ENCODE peak calls at places on chromosome 5, in nine cellular contexts. X, H, U, F, P, B, V, S and G are unnamed samples.

GRCh38 chr5:150397749-150398431 is 14.8 kb downstream of the CD74 start:
- DNase-seq in X (no peak), H (no peak), U (no peak), F (no peak), P (no peak), B (no peak), V (no peak), S (no peak), G (no peak)

GRCh38 chr5:164600166-164600715 is 1094.8 kb downstream of the MAT2B start:
- DNase-seq in X (no peak), H (no peak), U (no peak), F (no peak), P (no peak), B (no peak), V (no peak), S (peak; percentile 27), G (no peak)

GRCh38 chr5:136446565-136446964 is 81.2 kb upstream of the TRPC7 start:
- DNase-seq in X (no peak), H (no peak), U (no peak), F (no peak), P (peak; percentile 3), B (no peak), V (no peak), S (no peak), G (no peak)

GRCh38 chr5:62326702-62327101 is 20.7 kb downstream of the KIF2A start:
- DNase-seq in X (no peak), H (no peak), U (no peak), F (no peak), P (no peak), B (no peak), V (no peak), S (no peak), G (no peak)

GRCh38 chr5:142846402-142846801 is 76.2 kb downstream of the ARHGAP26 start:
- DNase-seq in X (no peak), H (no peak), U (no peak), F (no peak), P (no peak), B (no peak), V (no peak), S (no peak), G (no peak)

GRCh38 chr5:116830079-116830478 is 255.5 kb upstream of the SEMA6A start:
- DNase-seq in X (no peak), H (no peak), U (no peak), F (no peak), P (no peak), B (no peak), V (no peak), S (no peak), G (no peak)

GRCh38 chr5:35926389-35927051 is 11.9 kb downstream of the CAPSL start:
- DNase-seq in X (peak; percentile 23), H (peak; percentile 61), U (peak; percentile 64), F (peak; percentile 58), P (peak; percentile 73), B (peak; percentile 65), V (no peak), S (peak; percentile 63), G (peak; percentile 42)

GRCh38 chr5:132687995-132688394 is 14.2 kb downstream of the IL4 start:
- DNase-seq in X (no peak), H (peak; percentile 33), U (no peak), F (no peak), P (no peak), B (no peak), V (no peak), S (no peak), G (no peak)

GRCh38 chr5:74130141-74130897 is 504.3 kb downstream of the ARHGEF28 start:
- DNase-seq in X (no peak), H (no peak), U (no peak), F (no peak), P (peak; percentile 100), B (no peak), V (no peak), S (no peak), G (no peak)

GRCh38 chr5:179679014-179679674 is 1.7 kb downstream of the CBY3 start:
- DNase-seq in X (peak; percentile 59), H (peak; percentile 52), U (no peak), F (peak; percentile 67), P (peak; percentile 49), B (no peak), V (peak; percentile 76), S (peak; percentile 66), G (peak; percentile 58)

GRCh38 chr5:93850311-93850710 is 108.9 kb upstream of the POU5F2 start:
- DNase-seq in X (no peak), H (no peak), U (no peak), F (no peak), P (peak; percentile 52), B (no peak), V (no peak), S (no peak), G (no peak)

GRCh38 chr5:181217111-181217804 is 5.8 kb upstream of the TRIM41 start:
- DNase-seq in X (no peak), H (peak; percentile 46), U (peak; percentile 67), F (peak; percentile 44), P (no peak), B (peak; percentile 41), V (peak; percentile 86), S (peak; percentile 57), G (no peak)

GRCh38 chr5:121087560-121087959 is 623.5 kb downstream of the PRR16 start:
- DNase-seq in X (no peak), H (no peak), U (no peak), F (no peak), P (no peak), B (no peak), V (no peak), S (no peak), G (no peak)

GRCh38 chr5:135308245-135308644 is 90.8 kb downstream of the MACROH2A1 start:
- DNase-seq in X (no peak), H (no peak), U (no peak), F (no peak), P (no peak), B (peak; percentile 24), V (peak; percentile 23), S (peak; percentile 7), G (no peak)

GRCh38 chr5:157561105-157561504 is 14.5 kb downstream of the ADAM19 start:
- DNase-seq in X (no peak), H (no peak), U (no peak), F (no peak), P (no peak), B (no peak), V (no peak), S (no peak), G (no peak)

GRCh38 chr5:36692791-36693763 is 86.7 kb downstream of the SLC1A3 start:
- DNase-seq in X (peak; percentile 43), H (peak; percentile 32), U (peak; percentile 76), F (peak; percentile 17), P (peak; percentile 19), B (peak; percentile 83), V (peak; percentile 78), S (peak; percentile 77), G (peak; percentile 66)

GRCh38 chr5:34687269-34688011 is 31.3 kb downstream of the RAI14 start:
- DNase-seq in X (peak; percentile 12), H (no peak), U (peak; percentile 24), F (no peak), P (no peak), B (no peak), V (no peak), S (peak; percentile 91), G (no peak)

GRCh38 chr5:175710361-175710760 is 52.5 kb downstream of the HRH2 start:
- DNase-seq in X (no peak), H (no peak), U (no peak), F (no peak), P (no peak), B (no peak), V (peak; percentile 55), S (no peak), G (no peak)

GRCh38 chr5:180642181-180643140 is 6.9 kb downstream of the FLT4 start:
- DNase-seq in X (no peak), H (no peak), U (no peak), F (no peak), P (no peak), B (no peak), V (no peak), S (no peak), G (no peak)

GRCh38 chr5:168006473-168007130 is 284.8 kb upstream of the WWC1 start:
- DNase-seq in X (no peak), H (no peak), U (no peak), F (no peak), P (no peak), B (no peak), V (no peak), S (no peak), G (no peak)

GRCh38 chr5:79971156-79971555 is 19.9 kb downstream of the MTX3 start:
- DNase-seq in X (no peak), H (no peak), U (no peak), F (no peak), P (no peak), B (peak; percentile 42), V (no peak), S (peak; percentile 59), G (no peak)

GRCh38 chr5:126970517-126971017 is 59.8 kb downstream of the MARCHF3 start:
- DNase-seq in X (no peak), H (no peak), U (no peak), F (no peak), P (peak; percentile 23), B (peak; percentile 64), V (no peak), S (peak; percentile 77), G (no peak)

GRCh38 chr5:132776077-132776931 is 735 bp downstream of the SEPTIN8 start:
- DNase-seq in X (peak; percentile 24), H (no peak), U (peak; percentile 43), F (no peak), P (peak; percentile 84), B (no peak), V (peak; percentile 63), S (no peak), G (peak; percentile 23)

GRCh38 chr5:139903805-139904565 is 108.4 kb downstream of the PSD2 start:
- DNase-seq in X (no peak), H (no peak), U (peak; percentile 18), F (no peak), P (peak; percentile 71), B (peak; percentile 44), V (no peak), S (no peak), G (peak; percentile 28)

GRCh38 chr5:146745937-146746577 is 132.5 kb downstream of the PPP2R2B start:
- DNase-seq in X (no peak), H (no peak), U (no peak), F (no peak), P (peak; percentile 94), B (no peak), V (no peak), S (no peak), G (no peak)

GRCh38 chr5:33964132-33964531 is 20.4 kb downstream of the SLC45A2 start:
- DNase-seq in X (no peak), H (no peak), U (no peak), F (no peak), P (no peak), B (no peak), V (no peak), S (no peak), G (no peak)

GRCh38 chr5:95822038-95822407 is 503 bp downstream of the GLRX start:
- DNase-seq in X (no peak), H (peak; percentile 41), U (peak; percentile 23), F (no peak), P (peak; percentile 92), B (peak; percentile 48), V (no peak), S (peak; percentile 77), G (peak; percentile 52)

GRCh38 chr5:179154991-179155955 is 95.1 kb downstream of the ZNF354C start:
- DNase-seq in X (no peak), H (no peak), U (no peak), F (no peak), P (peak; percentile 50), B (no peak), V (peak; percentile 61), S (no peak), G (no peak)

GRCh38 chr5:157744055-157745011 is 821 bp downstream of the LSM11 start:
- DNase-seq in X (no peak), H (no peak), U (no peak), F (peak; percentile 32), P (peak; percentile 65), B (no peak), V (no peak), S (no peak), G (no peak)

GRCh38 chr5:142324377-142324870 is 397 bp downstream of the SPRY4 start:
- DNase-seq in X (no peak), H (no peak), U (peak; percentile 64), F (no peak), P (peak; percentile 74), B (no peak), V (no peak), S (no peak), G (no peak)

GRCh38 chr5:143341807-143342570 is 61.5 kb downstream of the NR3C1 start:
- DNase-seq in X (no peak), H (no peak), U (no peak), F (no peak), P (peak; percentile 22), B (peak; percentile 32), V (no peak), S (peak; percentile 77), G (no peak)